ENCODE peak calls at places on chromosomes 12 and 14, in ten cellular contexts. I is heart left ventricle, W is A549, V is breast epithelium, C is stomach, G is endothelial cell of umbilical vein, M is suprapubic skin, Z is body of pancreas, E is esophagus squamous epithelium, F is adrenal gland. Q is an unnamed sample.
A peak's percentile ranks its signal among the peaks of the same experiment; 100 is the strongest.

GRCh38 chr12:93243689-93244513 is 133.8 kb upstream of the NUDT4 start:
- DNase-seq in I (no peak), W (peak; percentile 42), V (no peak), C (no peak), G (peak; percentile 24), M (no peak), Z (no peak), E (no peak), F (no peak), Q (peak; percentile 58)

GRCh38 chr14:72975776-72976175 is 49.5 kb downstream of the DCAF4 start:
- DNase-seq in I (no peak), W (peak; percentile 44), V (no peak), C (no peak), G (no peak), M (no peak), Z (no peak), E (no peak), F (no peak), Q (no peak)

GRCh38 chr14:80784824-80785223 is 156.7 kb downstream of the CEP128 start:
- DNase-seq in I (no peak), W (peak; percentile 26), V (no peak), C (no peak), G (no peak), M (no peak), Z (no peak), E (no peak), F (no peak), Q (peak; percentile 13)

GRCh38 chr14:55665067-55665700 is 85.2 kb downstream of the KTN1 start:
- DNase-seq in I (no peak), W (no peak), V (no peak), C (no peak), G (no peak), M (no peak), Z (no peak), E (no peak), F (no peak), Q (no peak)

GRCh38 chr12:109910969-109911348 is 10.9 kb downstream of the TCHP start:
- DNase-seq in I (no peak), W (peak; percentile 83), V (no peak), C (no peak), G (no peak), M (no peak), Z (no peak), E (no peak), F (no peak), Q (no peak)

GRCh38 chr14:53828820-53829219 is 127.8 kb downstream of the BMP4 start:
- DNase-seq in I (no peak), W (no peak), V (no peak), C (no peak), G (no peak), M (no peak), Z (no peak), E (no peak), F (no peak), Q (no peak)

GRCh38 chr14:75492832-75493579 is 29.3 kb upstream of the BATF start:
- DNase-seq in I (no peak), W (no peak), V (no peak), C (no peak), G (no peak), M (no peak), Z (no peak), E (no peak), F (no peak), Q (no peak)

GRCh38 chr12:42370013-42370412 is 44.0 kb downstream of the PPHLN1 start:
- DNase-seq in I (no peak), W (no peak), V (no peak), C (no peak), G (no peak), M (no peak), Z (no peak), E (no peak), F (no peak), Q (no peak)

GRCh38 chr14:92408186-92408585 is 85.2 kb downstream of the SLC24A4 start:
- DNase-seq in I (no peak), W (no peak), V (no peak), C (no peak), G (peak; percentile 7), M (no peak), Z (no peak), E (no peak), F (no peak), Q (no peak)

GRCh38 chr14:51044961-51045360 is 49.9 kb downstream of the TRIM9 start:
- DNase-seq in I (no peak), W (no peak), V (no peak), C (no peak), G (no peak), M (no peak), Z (no peak), E (no peak), F (no peak), Q (no peak)

GRCh38 chr14:96255501-96256366 is at the start of gene BDKRB1:
- DNase-seq in I (no peak), W (no peak), V (no peak), C (no peak), G (no peak), M (no peak), Z (no peak), E (no peak), F (no peak), Q (no peak)

GRCh38 chr14:75709207-75709812 is 48.3 kb downstream of the TTLL5 start:
- DNase-seq in I (peak; percentile 72), W (peak; percentile 80), V (peak; percentile 67), C (peak; percentile 84), G (peak; percentile 79), M (peak; percentile 81), Z (peak; percentile 83), E (no peak), F (peak; percentile 78), Q (peak; percentile 88)

DNA sequence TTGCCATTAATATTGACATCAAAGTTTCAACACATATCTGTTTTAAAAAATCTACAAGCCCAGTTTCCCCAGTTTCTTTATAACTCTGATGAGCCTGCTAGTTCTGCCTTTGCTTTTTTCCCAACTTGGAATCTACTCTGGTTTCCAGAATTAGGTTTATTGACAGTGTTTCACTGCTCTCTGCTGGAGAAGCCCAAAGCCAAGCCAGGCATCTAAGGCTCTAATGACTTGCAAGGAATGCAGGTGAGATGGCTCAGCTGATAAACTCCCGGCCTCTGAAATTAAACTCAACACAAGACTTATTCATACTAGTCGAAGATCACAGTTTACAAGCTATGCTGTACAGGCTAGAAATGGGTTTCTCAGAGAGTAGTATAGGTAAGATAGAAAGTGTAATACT is 54.3 kb downstream of the HMGA2 start:
- DNase-seq in I (no peak), W (peak; percentile 39), V (no peak), C (no peak), G (peak; percentile 44), M (no peak), Z (no peak), E (no peak), F (no peak), Q (no peak)
- TF ChIP-seq CTCF in I (peak; percentile 42), W (peak; percentile 28), V (no peak), C (peak; percentile 11), G (no peak), M (no peak), Z (peak; percentile 23), E (no peak), F (no peak), Q (peak; percentile 38)

GRCh38 chr12:56477521-56478225 is 9.3 kb downstream of the SPRYD4 start:
- DNase-seq in I (no peak), W (no peak), V (no peak), C (no peak), G (no peak), M (no peak), Z (peak; percentile 34), E (no peak), F (no peak), Q (no peak)
- TF ChIP-seq POLR2A in I (no peak), W (no peak), V (no peak), C (no peak), G (no peak), M (no peak), Z (no peak), E (no peak), F (no peak), Q (no peak)

GRCh38 chr12:29796823-29797263 is 13.1 kb upstream of the TMTC1 start:
- DNase-seq in I (peak; percentile 31), W (no peak), V (no peak), C (no peak), G (peak; percentile 87), M (no peak), Z (no peak), E (no peak), F (no peak), Q (peak; percentile 56)
- TF ChIP-seq CTCF in I (no peak), W (no peak), V (peak; percentile 41), C (no peak), G (no peak), M (no peak), Z (no peak), E (peak; percentile 31), F (no peak), Q (no peak)

GRCh38 chr12:119139448-119139847 is 39.3 kb upstream of the HSPB8 start:
- DNase-seq in I (no peak), W (no peak), V (no peak), C (no peak), G (no peak), M (no peak), Z (no peak), E (no peak), F (no peak), Q (no peak)
- TF ChIP-seq POLR2A in I (no peak), W (no peak), V (no peak), C (no peak), G (no peak), M (no peak), Z (no peak), E (no peak), F (no peak), Q (no peak)

DNA sequence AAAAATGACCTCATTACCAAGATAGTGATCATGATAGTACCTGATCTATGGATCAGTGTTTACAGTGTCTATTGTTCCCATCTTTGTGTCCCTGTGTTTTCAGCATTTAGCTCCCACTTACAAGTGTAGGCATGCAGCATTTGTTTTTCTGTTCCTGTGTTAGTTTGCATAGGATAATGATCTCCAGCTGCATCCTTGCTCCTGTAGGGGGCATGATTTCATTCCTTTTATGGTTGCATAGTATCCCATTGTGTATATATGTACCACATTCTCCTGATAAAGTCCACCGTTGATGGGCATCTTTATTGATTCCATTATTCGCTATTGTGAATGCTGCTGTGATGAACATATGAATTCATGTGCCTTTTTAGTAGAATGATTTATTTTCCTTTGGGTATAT is 215.4 kb upstream of the NAV3 start:
- DNase-seq in I (no peak), W (peak; percentile 3), V (no peak), C (no peak), G (peak; percentile 8), M (no peak), Z (no peak), E (no peak), F (no peak), Q (no peak)
- TF ChIP-seq CTCF in I (no peak), W (no peak), V (no peak), C (no peak), G (no peak), M (no peak), Z (no peak), E (no peak), F (no peak), Q (no peak)

GRCh38 chr12:4014858-4015224 is 141.6 kb upstream of the PARP11 start:
- DNase-seq in I (no peak), W (no peak), V (no peak), C (no peak), G (no peak), M (no peak), Z (no peak), E (no peak), F (no peak), Q (no peak)
- TF ChIP-seq POLR2A in I (no peak), W (no peak), V (no peak), C (no peak), G (no peak), M (no peak), Z (no peak), E (no peak), F (no peak), Q (no peak)